ENCODE peak calls at places on chromosomes 11 and 22, in seven cellular contexts. X is neural progenitor cell, L is WTC11, B is heart left ventricle, E is OCI-LY7, D is HL-60, J is psoas muscle. N is an unnamed sample.

GRCh38 chr11:282630-283360 is 4.6 kb downstream of the NLRP6 start:
- DNase-seq in D (no peak), X (no peak), B (no peak), L (no peak), J (no peak), E (no peak), N (peak)

GRCh38 chr11:20529757-20530156 is 69.7 kb upstream of the SLC6A5 start:
- DNase-seq in L (no peak), B (no peak), J (no peak), X (no peak), D (no peak), E (no peak), N (no peak)

GRCh38 chr11:102528618-102529017 is 1.9 kb downstream of the MMP7 start:
- DNase-seq in B (no peak), E (no peak), X (no peak), D (no peak), L (no peak), J (no peak), N (no peak)

GRCh38 chr11:69394902-69395690 is 86.4 kb upstream of the LINC01488 start:
- DNase-seq in L (no peak), X (no peak), D (peak), E (no peak), B (no peak), J (no peak), N (no peak)

GRCh38 chr11:114058871-114059277 is 637 bp upstream of the ZBTB16 start:
- DNase-seq in X (peak), E (no peak), J (no peak), D (no peak), L (peak), B (peak), N (no peak)

GRCh38 chr11:92246637-92247036 is 22.0 kb downstream of the FAT3 start:
- DNase-seq in B (no peak), J (no peak), X (no peak), D (no peak), L (no peak), E (no peak), N (no peak)

GRCh38 chr22:17818166-17818565 is 43.9 kb upstream of the BID start:
- DNase-seq in D (no peak), L (no peak), J (no peak), E (no peak), X (peak), B (no peak), N (no peak)

GRCh38 chr11:66287256-66288137 is 1.4 kb downstream of the YIF1A start:
- DNase-seq in X (no peak), E (no peak), B (no peak), D (peak), L (no peak), J (no peak), N (no peak)

GRCh38 chr11:79600747-79601146 is 159.9 kb upstream of the TENM4 start:
- DNase-seq in D (no peak), X (no peak), B (no peak), J (no peak), E (no peak), L (no peak), N (no peak)

GRCh38 chr11:102012946-102013345 is 34.3 kb upstream of the CFAP300 start:
- DNase-seq in E (no peak), D (no peak), J (no peak), X (no peak), L (no peak), B (no peak), N (no peak)

GRCh38 chr11:17066691-17067090 is 10.8 kb downstream of the RPS13 start:
- DNase-seq in D (no peak), E (no peak), L (no peak), B (no peak), X (no peak), J (no peak), N (no peak)

GRCh38 chr11:57881647-57882046 is 120.0 kb downstream of the CTNND1 start:
- DNase-seq in X (no peak), L (no peak), D (no peak), J (no peak), B (no peak), E (no peak), N (no peak)

GRCh38 chr11:91295591-91295990 is 929.0 kb upstream of the FAT3 start:
- DNase-seq in E (no peak), L (no peak), X (no peak), B (no peak), D (no peak), J (no peak), N (no peak)

GRCh38 chr11:122210378-122210995 is 94.5 kb upstream of the BLID start:
- DNase-seq in E (no peak), J (no peak), X (no peak), B (no peak), L (no peak), D (no peak), N (no peak)

GRCh38 chr11:110907629-110908028 is 195.4 kb upstream of the ARHGAP20 start:
- DNase-seq in E (peak), X (no peak), L (no peak), J (no peak), B (no peak), D (peak), N (no peak)

GRCh38 chr11:126544311-126545056 is 189.0 kb downstream of the ST3GAL4 start:
- DNase-seq in L (peak), B (no peak), X (peak), J (no peak), E (no peak), D (no peak), N (no peak)

GRCh38 chr11:3802016-3802790 is 4.8 kb upstream of the NUP98 start:
- DNase-seq in J (no peak), B (no peak), X (no peak), L (no peak), D (no peak), E (no peak), N (no peak)

GRCh38 chr11:14873632-14874031 is 18.4 kb downstream of the CYP2R1 start:
- DNase-seq in J (no peak), E (no peak), B (no peak), L (no peak), D (no peak), X (no peak), N (no peak)

GRCh38 chr22:29071261-29072045 is 1.4 kb upstream of the KREMEN1 start:
- DNase-seq in B (peak), J (peak), L (peak), X (peak), E (no peak), D (peak), N (peak)

GRCh38 chr11:64763804-64764611 is 4.2 kb upstream of the PYGM start:
- DNase-seq in J (no peak), X (peak), L (no peak), E (no peak), B (no peak), D (peak), N (peak)

GRCh38 chr22:32475428-32476010 is 908 bp downstream of the FBXO7 start:
- DNase-seq in E (no peak), D (peak), B (peak), J (no peak), L (no peak), X (peak), N (peak)

GRCh38 chr22:46546466-46547178 is 9.2 kb upstream of the CELSR1 start:
- DNase-seq in J (no peak), L (no peak), B (peak), X (peak), D (no peak), E (no peak), N (no peak)

GRCh38 chr11:94933225-94934130 is 39.9 kb downstream of the CWC15 start:
- DNase-seq in E (no peak), X (no peak), B (peak), L (no peak), D (no peak), J (peak), N (no peak)

GRCh38 chr22:45469573-45470383 is 32.9 kb upstream of the FBLN1 start:
- DNase-seq in B (no peak), L (no peak), E (no peak), J (no peak), X (no peak), D (no peak), N (no peak)

GRCh38 chr11:102546923-102547471 is 16.4 kb upstream of the MMP7 start:
- DNase-seq in D (peak), J (no peak), X (no peak), B (no peak), E (peak), L (no peak), N (peak)

DNA sequence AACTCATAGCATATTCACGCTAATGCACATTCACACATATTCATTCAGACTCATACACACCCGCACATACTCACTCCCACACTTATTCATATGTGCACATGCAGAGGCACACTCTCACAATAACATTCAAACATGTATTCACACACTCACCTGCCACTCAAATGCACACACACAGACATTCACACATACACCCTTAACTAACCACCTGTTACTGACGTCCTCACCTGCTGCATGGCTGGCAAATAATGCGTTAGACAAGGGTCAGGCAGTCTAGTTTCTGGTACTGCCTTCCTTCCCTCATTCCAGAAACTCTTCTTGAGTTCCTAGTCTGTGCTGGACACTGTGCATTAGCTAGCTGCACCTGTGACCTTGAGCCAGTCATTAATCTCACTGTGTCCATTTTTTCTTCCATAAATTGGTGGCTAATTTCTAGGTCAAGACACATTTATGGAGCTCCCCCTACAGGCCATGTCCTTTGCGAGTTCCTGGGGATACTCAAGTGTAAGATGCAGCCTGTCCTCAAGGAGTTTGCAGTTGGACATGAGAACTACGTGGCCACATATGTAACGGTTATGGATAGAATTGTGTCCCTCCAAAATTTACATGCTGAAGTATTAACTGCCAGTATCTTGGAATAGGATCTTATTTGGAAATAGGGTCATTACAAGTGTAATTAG is 34.5 kb upstream of the SEZ6L start:
- DNase-seq in J (no peak), X (no peak), B (no peak), E (peak), D (peak), L (peak), N (no peak)
- TF ChIP-seq CTCF in J (no peak), X (peak), B (no peak), E (peak), D (peak), L (peak), N (peak)

GRCh38 chr11:132028380-132029240 is 658.2 kb downstream of the NTM start:
- DNase-seq in E (peak), D (peak), L (no peak), J (peak), B (peak), X (peak), N (no peak)
- TF ChIP-seq CTCF in E (peak), D (peak), L (no peak), J (peak), B (peak), X (peak), N (no peak)

GRCh38 chr11:124970925-124971324 is 16.9 kb downstream of the CCDC15 start:
- DNase-seq in B (no peak), J (no peak), L (no peak), E (no peak), D (peak), X (peak), N (peak)
- TF ChIP-seq CTCF in B (no peak), J (no peak), L (no peak), E (peak), D (no peak), X (peak), N (no peak)

GRCh38 chr22:16781074-16781763 is 44.0 kb downstream of the XKR3 start:
- DNase-seq in J (no peak), L (no peak), B (no peak), E (no peak), D (no peak), X (no peak), N (no peak)

GRCh38 chr22:16783453-16783852 is 41.8 kb downstream of the XKR3 start:
- DNase-seq in D (no peak), L (no peak), X (no peak), J (no peak), E (no peak), B (no peak), N (no peak)

GRCh38 chr22:16781764-16782329 is 43.4 kb downstream of the XKR3 start:
- DNase-seq in D (no peak), L (no peak), B (no peak), E (no peak), X (no peak), J (no peak), N (no peak)

GRCh38 chr22:16783930-16784354 is 41.3 kb downstream of the XKR3 start:
- DNase-seq in E (peak), X (peak), J (no peak), D (no peak), B (no peak), L (no peak), N (no peak)
- TF ChIP-seq CTCF in E (peak), X (peak), J (no peak), D (peak), B (no peak), L (peak), N (no peak)

DNA sequence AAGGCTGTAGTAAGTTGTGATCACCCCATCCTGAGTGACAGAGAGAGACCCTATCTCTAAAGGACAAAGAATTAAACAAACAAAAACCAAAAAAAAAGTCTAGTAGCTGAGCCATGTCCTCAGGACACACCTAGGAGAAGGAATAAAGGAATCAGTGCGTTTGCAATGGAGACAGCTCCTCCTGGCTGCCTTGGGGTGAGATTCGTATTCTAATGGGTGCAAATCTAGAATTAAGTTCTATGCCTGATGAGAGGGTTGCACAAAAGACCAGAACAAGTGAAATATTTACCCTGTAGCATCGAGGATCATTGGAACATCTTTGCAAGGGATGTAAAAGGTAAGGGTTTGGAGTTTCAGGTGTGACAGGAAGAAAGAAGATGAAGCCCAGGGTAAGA is 70.3 kb upstream of the BMAL1 start:
- DNase-seq in B (no peak), X (no peak), D (no peak), J (no peak), E (no peak), L (no peak), N (no peak)
- TF ChIP-seq CTCF in B (no peak), X (peak), D (no peak), J (no peak), E (no peak), L (no peak), N (no peak)

GRCh38 chr11:104259121-104259610 is 95.2 kb upstream of the PDGFD start:
- DNase-seq in X (no peak), J (no peak), E (no peak), L (no peak), D (no peak), B (no peak), N (no peak)

GRCh38 chr11:104256525-104256924 is 92.6 kb upstream of the PDGFD start:
- DNase-seq in L (no peak), D (no peak), E (no peak), B (no peak), J (no peak), X (no peak), N (no peak)

DNA sequence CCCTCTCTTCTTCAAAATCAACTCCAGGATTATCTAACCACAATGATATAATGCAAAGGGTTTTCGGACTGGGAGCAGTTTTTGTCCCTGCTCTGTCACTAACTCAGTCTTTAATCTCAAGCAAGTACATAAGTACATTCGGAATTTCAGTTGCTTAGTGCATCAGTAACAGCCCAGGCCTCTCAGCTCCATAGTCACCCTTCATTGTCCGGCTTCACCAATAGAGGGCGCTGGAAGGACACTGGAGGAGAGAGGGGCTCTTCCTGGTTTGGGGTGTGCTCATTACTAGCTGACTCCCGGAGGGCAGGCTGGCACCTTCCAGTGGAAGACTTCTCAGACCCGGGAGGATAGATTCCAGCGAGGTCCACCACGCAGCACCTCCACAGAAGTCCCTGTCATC is 90.4 kb upstream of the PDGFD start:
- DNase-seq in E (peak), X (peak), J (peak), D (peak), B (peak), L (peak), N (peak)
- TF ChIP-seq CTCF in E (peak), X (peak), J (peak), D (peak), B (peak), L (peak), N (peak)

GRCh38 chr11:116730241-116730561 is 42.6 kb downstream of the BUD13 start:
- DNase-seq in D (no peak), L (no peak), B (no peak), E (no peak), X (no peak), J (no peak), N (no peak)

GRCh38 chr11:116729501-116730240 is 43.1 kb downstream of the BUD13 start:
- DNase-seq in X (no peak), D (no peak), B (no peak), J (no peak), L (no peak), E (no peak), N (no peak)

GRCh38 chr11:116730568-116730967 is 42.2 kb downstream of the BUD13 start:
- DNase-seq in X (no peak), E (no peak), J (no peak), D (no peak), L (no peak), B (no peak), N (no peak)

GRCh38 chr11:116731821-116732739 is 40.7 kb downstream of the BUD13 start:
- DNase-seq in L (peak), J (no peak), D (no peak), E (no peak), B (no peak), X (peak), N (no peak)

GRCh38 chr11:116731097-116731761 is 41.6 kb downstream of the BUD13 start:
- DNase-seq in D (no peak), B (no peak), E (no peak), L (peak), J (no peak), X (peak), N (no peak)
- TF ChIP-seq CTCF in D (no peak), B (no peak), E (no peak), L (no peak), J (no peak), X (peak), N (no peak)

N was measured in GM20000.